ENCODE peak calls at places on chromosomes 13 and 19, in six cellular contexts. T is stomach, Z is breast epithelium, X is transverse colon, J is H1, A is K562. V is an unnamed sample.

GRCh38 chr19:18271433-18271841 is 2.8 kb downstream of the IQCN start:
- DNase-seq in J (no peak), T (no peak), A (no peak), X (no peak), Z (no peak), V (no peak)

GRCh38 chr19:39448271-39448670 is 2.9 kb downstream of the SUPT5H start:
- DNase-seq in T (no peak), A (no peak), Z (no peak), X (no peak), J (no peak), V (no peak)

GRCh38 chr13:21998279-21998678 is 327.4 kb downstream of the FGF9 start:
- DNase-seq in J (no peak), Z (no peak), A (no peak), T (no peak), X (no peak), V (no peak)

GRCh38 chr19:47228168-47228936 is 2.6 kb downstream of the BBC3 start:
- DNase-seq in J (peak; percentile 72), Z (peak; percentile 75), A (peak; percentile 27), T (peak; percentile 45), X (peak; percentile 74), V (no peak)

GRCh38 chr13:33787051-33787591 is 30.8 kb upstream of the RFC3 start:
- DNase-seq in T (no peak), X (no peak), A (no peak), Z (no peak), J (no peak), V (no peak)

GRCh38 chr19:18020212-18021067 is 12.5 kb downstream of the ARRDC2 start:
- DNase-seq in Z (peak; percentile 82), A (no peak), T (peak; percentile 95), X (peak; percentile 75), J (no peak), V (peak; percentile 63)

GRCh38 chr19:3404324-3405260 is 38.2 kb downstream of the NFIC start:
- DNase-seq in T (peak; percentile 88), J (no peak), Z (peak; percentile 88), A (no peak), X (peak; percentile 66), V (peak; percentile 86)

GRCh38 chr19:8304841-8305621 is 3.1 kb downstream of the CD320 start:
- DNase-seq in T (peak; percentile 26), A (peak; percentile 93), X (peak; percentile 19), J (peak; percentile 92), Z (peak; percentile 49), V (peak; percentile 3)

GRCh38 chr13:42847891-42848663 is 66.7 kb downstream of the FAM216B start:
- DNase-seq in X (no peak), T (no peak), J (no peak), A (no peak), Z (no peak), V (no peak)

GRCh38 chr13:40624338-40624737 is 42.1 kb downstream of the FOXO1 start:
- DNase-seq in T (no peak), J (no peak), Z (no peak), X (no peak), A (no peak), V (no peak)

GRCh38 chr19:39409886-39410619 is 2.4 kb upstream of the PLEKHG2 start:
- DNase-seq in Z (no peak), A (peak; percentile 43), T (peak; percentile 76), X (peak; percentile 85), J (peak; percentile 67), V (peak; percentile 62)

GRCh38 chr13:41398494-41399190 is 58.7 kb upstream of the RGCC start:
- DNase-seq in T (no peak), A (no peak), X (no peak), Z (no peak), J (no peak), V (no peak)

GRCh38 chr19:55341191-55342043 is 1.7 kb downstream of the KMT5C start:
- DNase-seq in J (peak; percentile 79), T (peak; percentile 77), A (peak; percentile 94), X (peak; percentile 87), Z (peak; percentile 61), V (peak; percentile 33)

GRCh38 chr19:50607388-50607787 is 32.3 kb downstream of the SYT3 start:
- DNase-seq in X (no peak), T (no peak), A (no peak), J (no peak), Z (no peak), V (no peak)

GRCh38 chr19:50602935-50603334 is 34.7 kb upstream of the LRRC4B start:
- DNase-seq in X (no peak), J (no peak), Z (no peak), A (no peak), T (no peak), V (no peak)

GRCh38 chr19:50602496-50602895 is 34.3 kb upstream of the LRRC4B start:
- DNase-seq in X (no peak), J (no peak), A (no peak), T (no peak), Z (no peak), V (no peak)

GRCh38 chr19:50607874-50608785 is 31.6 kb downstream of the SYT3 start:
- DNase-seq in J (peak; percentile 99), X (peak; percentile 37), Z (no peak), A (peak; percentile 91), T (peak; percentile 42), V (peak; percentile 38)
- H3K9me3 ChIP-seq in J (peaks cover 9% of the 10 kb centered on the region), X (no peaks in the 10 kb centered on the region), Z (no peaks in the 10 kb centered on the region), A (peaks cover 3% of the 10 kb centered on the region), T (peaks cover 8% of the 10 kb centered on the region), V (no peaks in the 10 kb centered on the region)

GRCh38 chr13:113327766-113328391 is 30.8 kb downstream of the LAMP1 start:
- DNase-seq in Z (no peak), X (no peak), A (no peak), T (no peak), J (no peak), V (no peak)
- TF ChIP-seq POLR2AphosphoS5 in Z (no peak), X (no peak), A (no peak), T (no peak), J (no peak), V (no peak)

GRCh38 chr19:49157445-49158224 is at the start of gene TRPM4:
- DNase-seq in T (peak; percentile 96), X (peak; percentile 95), J (peak; percentile 95), A (peak; percentile 88), Z (peak; percentile 93), V (peak; percentile 94)
- TF ChIP-seq POLR2A in T (peak; percentile 86), X (peak; percentile 98), J (peak; percentile 73), A (peak; percentile 96), Z (peak; percentile 52), V (peak; percentile 95)

GRCh38 chr19:15587663-15588062 is 27.4 kb upstream of the CYP4F8 start:
- DNase-seq in A (no peak), T (peak; percentile 44), X (peak; percentile 16), Z (no peak), J (no peak), V (no peak)
- H3K9me3 ChIP-seq in A (no peaks in the 10 kb centered on the region), T (peaks cover 8% of the 10 kb centered on the region), X (no peaks in the 10 kb centered on the region), Z (no peaks in the 10 kb centered on the region), J (peaks cover 78% of the 10 kb centered on the region), V (no peaks in the 10 kb centered on the region)

GRCh38 chr19:10835754-10836477 is at the start of gene TMED1:
- DNase-seq in A (peak; percentile 98), Z (peak; percentile 100), J (peak; percentile 100), X (peak; percentile 100), T (peak; percentile 94), V (peak; percentile 88)
- TF ChIP-seq POLR2AphosphoS5 in A (no peak), Z (peak; percentile 79), J (peak; percentile 87), X (no peak), T (peak; percentile 51), V (peak; percentile 41)

GRCh38 chr19:12933287-12934072 is at the start of gene FARSA:
- DNase-seq in J (peak; percentile 88), A (peak; percentile 82), T (peak; percentile 93), Z (peak; percentile 92), X (peak; percentile 93), V (peak; percentile 94)
- TF ChIP-seq POLR2A in J (peak; percentile 82), A (peak; percentile 96), T (no peak), Z (peak; percentile 31), X (peak; percentile 77), V (peak; percentile 58)

DNA sequence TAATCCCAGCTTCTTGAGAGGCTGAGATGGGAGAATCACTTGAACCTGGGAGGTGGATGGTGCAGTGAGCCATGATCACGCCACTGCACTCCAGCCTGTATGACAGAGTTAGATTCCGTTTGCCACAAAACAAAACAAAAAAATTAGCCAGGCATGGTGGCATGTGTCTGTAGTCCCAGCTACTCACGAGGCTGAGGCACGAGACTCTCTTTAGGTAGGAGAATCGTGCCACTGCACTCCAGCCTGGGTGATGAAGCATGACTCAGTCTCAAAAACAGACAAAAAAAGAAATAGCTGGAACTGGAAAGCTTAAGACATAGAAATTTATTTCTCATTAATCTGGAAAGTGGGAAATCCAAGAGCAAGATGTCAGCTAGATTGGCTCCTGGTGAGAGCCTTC is 20.2 kb upstream of the ZNF808 start:
- DNase-seq in X (no peak), A (no peak), T (no peak), Z (no peak), J (no peak), V (no peak)
- H3K9me3 ChIP-seq in X (peaks cover 14% of the 10 kb centered on the region), A (peaks cover 3% of the 10 kb centered on the region), T (peaks cover 23% of the 10 kb centered on the region), Z (peaks cover 51% of the 10 kb centered on the region), J (no peaks in the 10 kb centered on the region), V (no peaks in the 10 kb centered on the region)

DNA sequence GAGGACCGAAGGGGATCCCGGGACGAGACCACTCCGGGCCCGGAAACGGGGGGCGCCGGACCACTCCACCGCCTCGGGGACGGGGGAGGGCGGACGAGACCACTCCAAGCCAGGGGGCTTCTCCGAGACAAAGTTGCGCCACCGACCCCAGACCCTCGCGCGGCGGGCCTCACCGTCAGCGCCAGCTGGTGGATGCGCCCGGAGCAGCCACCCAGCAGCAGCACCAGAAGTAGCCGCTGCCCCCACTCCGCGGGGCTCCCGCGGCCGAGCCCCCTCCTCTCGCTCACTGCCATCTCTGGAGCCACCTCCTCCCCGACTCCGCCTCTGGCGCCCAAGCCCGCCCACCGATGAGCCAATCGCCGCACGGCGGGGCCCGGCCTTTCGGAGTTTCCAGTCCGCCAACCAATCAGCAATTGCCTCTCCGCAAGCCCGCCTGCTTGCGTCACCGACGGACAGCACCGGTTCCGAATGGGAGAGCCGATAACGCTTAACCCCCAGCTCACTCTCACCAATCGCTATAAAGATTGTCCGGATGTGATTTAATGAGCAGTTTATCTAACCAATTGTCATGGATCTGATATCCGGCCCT is at the start of gene GPR108:
- DNase-seq in T (peak; percentile 99), A (peak; percentile 93), X (peak; percentile 100), Z (peak; percentile 99), J (peak; percentile 99), V (peak; percentile 100)
- TF ChIP-seq POLR2AphosphoS5 in T (peak; percentile 18), A (no peak), X (peak; percentile 35), Z (peak; percentile 88), J (no peak), V (no peak)

GRCh38 chr13:35092251-35092650 is 150.2 kb downstream of the NBEA start:
- DNase-seq in A (no peak), Z (no peak), X (no peak), T (no peak), J (no peak), V (no peak)

DNA sequence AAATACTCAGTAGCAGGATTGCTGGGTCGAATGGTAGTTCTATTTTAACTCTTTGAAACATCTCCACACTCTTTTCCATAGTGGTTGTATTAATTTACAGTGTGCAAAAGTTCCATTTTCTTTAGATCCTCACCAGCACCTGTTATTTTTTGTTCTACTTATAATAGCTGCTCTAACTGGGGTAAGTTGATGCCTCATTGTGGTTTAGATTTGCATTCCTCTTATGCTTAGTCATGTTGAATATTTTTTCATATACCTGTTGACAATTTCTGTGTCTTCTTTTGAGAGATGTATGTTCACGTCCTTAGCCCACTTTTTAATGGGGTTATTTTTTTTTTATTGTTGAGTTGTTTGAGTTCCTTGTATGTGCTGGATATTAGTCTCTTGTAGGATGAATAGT is 144.6 kb downstream of the NBEA start:
- DNase-seq in J (no peak), A (no peak), X (no peak), Z (no peak), T (no peak), V (no peak)
- TF ChIP-seq POLR2A in J (no peak), A (no peak), X (no peak), Z (no peak), T (no peak), V (no peak)

GRCh38 chr19:22502766-22503165 is 80.6 kb upstream of the ZNF98 start:
- DNase-seq in Z (no peak), A (no peak), X (no peak), J (no peak), T (no peak), V (no peak)
- H3K9me3 ChIP-seq in Z (peaks cover 56% of the 10 kb centered on the region), A (no peaks in the 10 kb centered on the region), X (peaks cover 16% of the 10 kb centered on the region), J (peaks cover 94% of the 10 kb centered on the region), T (peaks cover 84% of the 10 kb centered on the region), V (no peaks in the 10 kb centered on the region)

V was measured in prostate gland.